ENCODE peak calls at places on chromosomes 2 and 18, in seven cellular contexts. N, J, T, M, K, R and Q are unnamed samples.

GRCh38 chr18:26504831-26505230 is 43.5 kb downstream of the KCTD1 start:
- DNase-seq in T (no peak), N (no peak), M (no peak), K (no peak), R (no peak), J (no peak), Q (no peak)

GRCh38 chr2:70767094-70767698 is 804 bp downstream of the ADD2 start:
- DNase-seq in T (peak; percentile 35), R (no peak), K (no peak), J (no peak), M (no peak), N (peak; percentile 80), Q (peak; percentile 35)

GRCh38 chr2:223585691-223586090 is 16.5 kb downstream of the SCG2 start:
- DNase-seq in K (peak; percentile 28), T (no peak), R (no peak), M (no peak), J (no peak), N (no peak), Q (no peak)

GRCh38 chr18:40159141-40160017 is 1795.7 kb upstream of the PIK3C3 start:
- DNase-seq in R (no peak), K (peak; percentile 40), N (no peak), M (no peak), T (peak; percentile 5), J (no peak), Q (no peak)

GRCh38 chr2:132608222-132608795 is 61.7 kb downstream of the LYPD1 start:
- DNase-seq in R (no peak), N (no peak), J (no peak), T (no peak), M (no peak), K (no peak), Q (no peak)

GRCh38 chr18:49745051-49746014 is 68.0 kb downstream of the ACAA2 start:
- DNase-seq in T (no peak), M (no peak), J (no peak), N (no peak), R (no peak), K (no peak), Q (no peak)

GRCh38 chr2:105071379-105071778 is 33.5 kb downstream of the MRPS9 start:
- DNase-seq in N (no peak), J (no peak), M (no peak), R (no peak), T (no peak), K (no peak), Q (no peak)

GRCh38 chr2:98730053-98730850 is 680 bp downstream of the MGAT4A start:
- DNase-seq in N (peak; percentile 91), J (peak; percentile 74), R (no peak), T (peak; percentile 22), K (no peak), M (no peak), Q (peak; percentile 73)

GRCh38 chr18:51537487-51537886 is 340.0 kb upstream of the MEX3C start:
- DNase-seq in R (no peak), T (peak; percentile 28), N (peak; percentile 74), J (peak; percentile 10), M (no peak), K (no peak), Q (peak; percentile 14)

GRCh38 chr2:29273004-29273703 is 157.9 kb downstream of the CLIP4 start:
- DNase-seq in T (no peak), J (no peak), N (no peak), K (no peak), R (no peak), M (peak; percentile 43), Q (no peak)

GRCh38 chr2:32768387-32769174 is 140.7 kb downstream of the TTC27 start:
- DNase-seq in N (no peak), T (no peak), R (no peak), J (no peak), K (no peak), M (no peak), Q (no peak)

GRCh38 chr2:149808556-149808955 is 221.0 kb upstream of the MMADHC start:
- DNase-seq in J (no peak), T (no peak), K (no peak), N (no peak), M (no peak), R (no peak), Q (no peak)

GRCh38 chr2:232485757-232486557 is 1.7 kb downstream of the ECEL1 start:
- DNase-seq in J (no peak), K (no peak), R (peak; percentile 53), T (no peak), M (no peak), N (peak; percentile 66), Q (no peak)

GRCh38 chr18:46239549-46239948 is 135.4 kb downstream of the HAUS1 start:
- DNase-seq in N (no peak), R (no peak), M (no peak), T (no peak), K (no peak), J (no peak), Q (no peak)

GRCh38 chr18:46237891-46238290 is 133.7 kb downstream of the HAUS1 start:
- DNase-seq in K (no peak), J (no peak), M (no peak), T (no peak), R (no peak), N (no peak), Q (no peak)

GRCh38 chr18:46239998-46240397 is 135.8 kb downstream of the HAUS1 start:
- DNase-seq in R (no peak), J (no peak), T (no peak), M (no peak), K (no peak), N (no peak), Q (no peak)

GRCh38 chr18:46236156-46236555 is 132.0 kb downstream of the HAUS1 start:
- DNase-seq in R (no peak), K (no peak), T (no peak), J (no peak), M (no peak), N (no peak), Q (no peak)
- TF ChIP-seq CTCF in R (no peak), K (no peak), T (no peak), J (no peak), M (no peak), N (no peak), Q (no peak)

GRCh38 chr2:113200236-113200635 is 26.5 kb downstream of the PSD4 start:
- DNase-seq in J (no peak), K (no peak), M (no peak), R (no peak), N (peak; percentile 65), T (no peak), Q (no peak)
- TF ChIP-seq CTCF in J (peak; percentile 42), K (no peak), M (no peak), R (no peak), N (no peak), T (no peak), Q (no peak)

GRCh38 chr2:1613078-1613445 is 131.3 kb downstream of the PXDN start:
- DNase-seq in R (no peak), T (no peak), K (no peak), N (no peak), J (no peak), M (no peak), Q (no peak)

GRCh38 chr2:1614564-1614963 is 129.8 kb downstream of the PXDN start:
- DNase-seq in J (no peak), K (no peak), R (no peak), T (no peak), M (no peak), N (peak; percentile 78), Q (no peak)

GRCh38 chr2:1611886-1612285 is 132.4 kb downstream of the PXDN start:
- DNase-seq in T (no peak), R (no peak), J (no peak), K (no peak), N (no peak), M (no peak), Q (no peak)

GRCh38 chr2:1612391-1613077 is 131.8 kb downstream of the PXDN start:
- DNase-seq in R (no peak), T (no peak), N (no peak), J (no peak), M (no peak), K (no peak), Q (no peak)

DNA sequence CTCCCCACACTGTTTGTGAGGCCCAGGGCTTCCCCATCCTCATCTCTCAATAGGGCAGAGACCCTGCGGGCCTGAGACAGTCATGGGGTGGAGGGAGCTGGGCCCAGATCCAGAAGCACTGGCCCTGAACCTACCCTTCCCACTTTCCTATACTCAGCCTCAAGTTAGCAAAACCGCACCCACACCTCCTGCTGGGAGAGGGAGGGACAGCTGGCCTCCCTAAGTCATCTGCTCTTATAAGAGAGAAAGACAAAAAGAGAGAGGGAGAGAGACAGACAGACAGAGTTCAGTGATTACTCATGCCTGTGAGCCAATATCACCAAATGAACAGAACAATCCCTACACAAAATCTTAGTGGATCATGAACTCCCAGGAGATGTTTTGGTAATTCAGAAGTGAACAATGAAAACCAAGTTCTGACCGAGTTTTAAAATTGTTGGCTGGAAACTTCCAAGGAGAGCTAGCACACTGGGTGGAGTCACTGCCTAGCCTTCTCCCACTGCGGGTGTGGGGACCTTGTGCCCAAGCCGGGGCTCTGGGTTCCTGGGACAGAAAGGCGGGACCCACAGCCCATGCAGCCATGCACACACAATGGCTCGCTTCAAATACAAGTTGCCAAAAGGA is 130.5 kb downstream of the PXDN start:
- DNase-seq in N (no peak), K (peak; percentile 45), J (no peak), M (no peak), R (no peak), T (no peak), Q (no peak)
- TF ChIP-seq CTCF in N (no peak), K (peak; percentile 2), J (no peak), M (no peak), R (no peak), T (no peak), Q (no peak)

DNA sequence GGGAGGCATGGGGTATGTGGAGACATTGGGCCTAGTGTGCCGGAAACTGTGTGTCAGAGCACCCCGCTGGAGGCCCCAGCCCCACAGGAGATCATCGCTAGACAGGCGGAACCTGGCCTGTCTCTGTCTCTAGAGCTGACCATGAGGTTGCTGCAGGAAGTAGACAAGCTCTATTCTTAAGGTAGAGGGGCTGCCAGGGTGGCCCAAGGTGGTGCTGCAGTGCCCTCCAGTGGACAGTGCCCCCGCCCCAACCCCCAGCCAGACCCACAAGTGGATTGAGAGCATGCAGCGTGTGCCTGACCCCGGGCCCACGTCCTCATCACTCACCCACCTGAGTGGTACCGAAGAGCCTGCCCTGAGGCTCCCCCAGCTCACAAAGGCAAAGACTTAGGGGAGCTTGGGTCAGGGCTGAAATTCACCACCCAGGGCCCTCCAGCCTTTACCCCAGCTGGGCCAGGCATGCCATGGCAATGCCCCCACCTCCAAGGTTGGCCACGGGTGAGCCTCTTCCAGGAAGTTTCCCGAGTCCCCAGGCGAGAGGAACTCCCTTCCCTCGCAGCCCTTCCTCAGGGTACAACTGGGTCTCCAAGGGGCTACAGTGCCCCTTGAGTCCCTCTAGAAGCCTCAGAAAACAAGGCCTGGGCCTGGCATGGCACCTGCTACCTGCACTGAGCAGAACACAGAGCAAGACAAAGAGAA is 155.0 kb downstream of the TTC32 start:
- DNase-seq in R (no peak), J (peak; percentile 17), K (peak; percentile 25), T (peak; percentile 80), N (no peak), M (peak; percentile 67), Q (peak; percentile 24)
- TF ChIP-seq CTCF in R (no peak), J (peak; percentile 49), K (peak; percentile 50), T (peak; percentile 51), N (no peak), M (no peak), Q (no peak)

GRCh38 chr2:75098856-75099255 is 100.5 kb downstream of the TACR1 start:
- DNase-seq in M (no peak), J (peak; percentile 40), R (no peak), T (peak; percentile 25), N (no peak), K (peak; percentile 31), Q (no peak)
- TF ChIP-seq CTCF in M (no peak), J (peak; percentile 52), R (no peak), T (peak; percentile 67), N (peak; percentile 44), K (peak; percentile 48), Q (peak; percentile 29)